ENCODE peak calls at places on chromosomes 16 and 17, in six cellular contexts. I, W, U, C, V and Z are unnamed samples.

GRCh38 chr17:63932008-63932561 is at the start of gene CD79B:
- DNase-seq in I (peak; percentile 28), U (no peak), V (peak; percentile 45), C (no peak), W (no peak), Z (no peak)

GRCh38 chr17:81885869-81886548 is 5.4 kb downstream of the ALYREF start:
- DNase-seq in W (no peak), V (no peak), U (peak; percentile 11), C (no peak), I (peak; percentile 21), Z (no peak)

GRCh38 chr17:66142428-66142827 is 49.5 kb downstream of the CEP112 start:
- DNase-seq in W (no peak), C (no peak), U (no peak), V (no peak), I (no peak), Z (no peak)

GRCh38 chr16:53743149-53743566 is 39.2 kb downstream of the FTO start:
- DNase-seq in U (peak; percentile 25), V (no peak), W (peak; percentile 18), C (peak; percentile 55), I (no peak), Z (peak; percentile 70)

GRCh38 chr17:4073983-4074830 is 68.6 kb downstream of the ZZEF1 start:
- DNase-seq in I (no peak), W (no peak), C (no peak), V (no peak), U (no peak), Z (no peak)

GRCh38 chr17:28811594-28812135 is 30.9 kb downstream of the FAM222B start:
- DNase-seq in V (no peak), W (peak; percentile 21), U (peak; percentile 41), I (peak; percentile 15), C (peak; percentile 15), Z (peak; percentile 65)

GRCh38 chr17:77476006-77476405 is 335.2 kb downstream of the SEC14L1 start:
- DNase-seq in W (no peak), I (no peak), C (no peak), U (no peak), V (no peak), Z (no peak)

GRCh38 chr16:527015-527903 is at the start of gene CAPN15:
- DNase-seq in I (peak; percentile 93), W (peak; percentile 79), C (peak; percentile 32), U (peak; percentile 89), V (peak; percentile 94), Z (peak; percentile 90)

GRCh38 chr17:38559025-38559879 is 46.5 kb downstream of the SRCIN1 start:
- DNase-seq in U (peak; percentile 96), W (peak; percentile 38), C (peak; percentile 80), V (peak; percentile 94), I (no peak), Z (peak; percentile 98)

GRCh38 chr17:2736956-2737355 is 12.5 kb downstream of the CCDC92B start:
- DNase-seq in C (no peak), U (no peak), I (peak; percentile 74), W (no peak), V (no peak), Z (no peak)

GRCh38 chr17:45311762-45312476 is 4.9 kb downstream of the MAP3K14 start:
- DNase-seq in W (peak; percentile 63), I (peak; percentile 45), U (no peak), V (no peak), C (peak; percentile 82), Z (peak; percentile 59)

GRCh38 chr16:79509221-79509631 is 91.3 kb downstream of the MAF start:
- DNase-seq in I (peak; percentile 6), W (no peak), V (no peak), U (no peak), C (no peak), Z (no peak)

GRCh38 chr16:72921106-72921505 is 126.8 kb downstream of the ZFHX3 start:
- DNase-seq in I (no peak), V (no peak), U (no peak), C (no peak), W (no peak), Z (no peak)

GRCh38 chr17:9389116-9389515 is 186.5 kb downstream of the STX8 start:
- DNase-seq in U (no peak), W (peak; percentile 97), C (no peak), I (no peak), V (no peak), Z (peak; percentile 53)

GRCh38 chr17:63685021-63685420 is 14.9 kb downstream of the LIMD2 start:
- DNase-seq in U (no peak), W (no peak), I (no peak), C (no peak), V (no peak), Z (no peak)

GRCh38 chr17:78142113-78142861 is 3.9 kb upstream of the C17orf99 start:
- DNase-seq in U (peak; percentile 30), W (peak; percentile 81), V (no peak), I (no peak), C (peak; percentile 97), Z (peak; percentile 87)

GRCh38 chr17:57517519-57518342 is 227.4 kb downstream of the CCDC182 start:
- DNase-seq in C (no peak), V (no peak), W (no peak), I (no peak), U (no peak), Z (no peak)

GRCh38 chr17:30234296-30234695 is 1.2 kb downstream of the SLC6A4 start:
- DNase-seq in I (no peak), V (no peak), U (no peak), C (no peak), W (no peak), Z (no peak)

GRCh38 chr16:54447606-54448440 is 161.2 kb upstream of the IRX3 start:
- DNase-seq in W (peak; percentile 54), V (no peak), U (peak; percentile 72), C (no peak), I (no peak), Z (peak; percentile 49)

GRCh38 chr17:83091257-83092141 is 12.1 kb downstream of the METRNL start:
- DNase-seq in W (no peak), V (no peak), I (no peak), C (no peak), U (no peak), Z (no peak)

GRCh38 chr16:30186782-30187555 is 3.6 kb downstream of the CORO1A start:
- DNase-seq in U (peak; percentile 67), W (no peak), I (peak; percentile 45), C (no peak), V (peak; percentile 94), Z (peak; percentile 40)

GRCh38 chr17:28501421-28502284 is 4.5 kb upstream of the FOXN1 start:
- DNase-seq in V (no peak), W (no peak), U (no peak), I (no peak), C (no peak), Z (no peak)

GRCh38 chr17:61678339-61678738 is 87.3 kb upstream of the NACA2 start:
- DNase-seq in I (no peak), C (no peak), W (no peak), V (no peak), U (no peak), Z (no peak)

GRCh38 chr16:81137012-81137335 is 40.8 kb upstream of the GCSH start:
- DNase-seq in C (no peak), W (peak; percentile 24), V (no peak), I (no peak), U (no peak), Z (no peak)

GRCh38 chr16:81143921-81144471 is 47.8 kb upstream of the GCSH start:
- DNase-seq in U (no peak), C (peak; percentile 84), I (no peak), V (no peak), W (no peak), Z (peak; percentile 32)

GRCh38 chr16:81142864-81143263 is 46.7 kb upstream of the GCSH start:
- DNase-seq in I (no peak), V (no peak), W (no peak), C (no peak), U (no peak), Z (no peak)

GRCh38 chr16:81137754-81138153 is 41.6 kb upstream of the GCSH start:
- DNase-seq in V (no peak), U (no peak), C (no peak), I (no peak), W (no peak), Z (no peak)

GRCh38 chr16:81140930-81141780 is 45.0 kb upstream of the GCSH start:
- DNase-seq in W (no peak), C (peak; percentile 45), I (no peak), V (peak; percentile 84), U (peak; percentile 64), Z (peak; percentile 61)
- TF ChIP-seq RAD21 in W (no peak), C (peak; percentile 40), I (no peak), V (peak; percentile 50), U (peak; percentile 27), Z (no peak)

GRCh38 chr17:71441098-71441497 is 679.7 kb upstream of the SOX9 start:
- DNase-seq in I (no peak), U (no peak), W (peak; percentile 95), V (no peak), C (peak; percentile 79), Z (peak; percentile 90)
- TF ChIP-seq RAD21 in I (no peak), U (no peak), W (peak; percentile 2), V (no peak), C (no peak), Z (no peak)

DNA sequence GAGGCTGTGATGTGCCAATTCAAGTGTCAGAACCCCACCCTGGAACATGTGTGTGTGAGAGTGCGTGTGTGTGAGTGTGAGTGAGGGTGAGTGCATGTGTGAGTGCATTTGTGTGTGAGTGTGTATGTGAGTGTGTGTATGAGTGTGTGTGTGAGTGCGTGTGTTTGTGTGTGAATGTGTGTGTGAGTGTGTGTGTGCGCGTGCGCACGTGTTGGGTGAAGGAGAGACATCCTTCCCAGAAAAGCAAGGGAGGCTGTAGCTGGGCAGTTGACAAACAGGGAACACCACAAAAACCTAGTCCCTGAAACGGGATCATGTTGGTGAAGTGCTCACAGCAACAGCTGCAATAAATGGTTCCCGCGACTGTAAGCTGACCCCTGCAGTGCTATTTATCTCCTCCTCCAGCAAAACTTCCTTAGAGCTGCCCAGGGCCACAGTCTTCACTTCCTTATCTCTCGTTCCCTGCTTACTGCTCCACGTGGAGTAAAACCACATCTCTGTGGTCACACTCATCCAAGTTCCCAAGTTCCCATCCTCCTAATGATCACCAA is 40.1 kb upstream of the RPL38 start:
- DNase-seq in W (no peak), U (peak; percentile 23), C (no peak), I (no peak), V (peak; percentile 43), Z (no peak)
- TF ChIP-seq RAD21 in W (no peak), U (no peak), C (no peak), I (no peak), V (no peak), Z (no peak)

GRCh38 chr16:3234543-3235541 is at the start of gene ZNF200:
- DNase-seq in U (peak; percentile 90), V (peak; percentile 95), W (peak; percentile 94), C (peak; percentile 94), I (peak; percentile 95), Z (peak; percentile 97)

DNA sequence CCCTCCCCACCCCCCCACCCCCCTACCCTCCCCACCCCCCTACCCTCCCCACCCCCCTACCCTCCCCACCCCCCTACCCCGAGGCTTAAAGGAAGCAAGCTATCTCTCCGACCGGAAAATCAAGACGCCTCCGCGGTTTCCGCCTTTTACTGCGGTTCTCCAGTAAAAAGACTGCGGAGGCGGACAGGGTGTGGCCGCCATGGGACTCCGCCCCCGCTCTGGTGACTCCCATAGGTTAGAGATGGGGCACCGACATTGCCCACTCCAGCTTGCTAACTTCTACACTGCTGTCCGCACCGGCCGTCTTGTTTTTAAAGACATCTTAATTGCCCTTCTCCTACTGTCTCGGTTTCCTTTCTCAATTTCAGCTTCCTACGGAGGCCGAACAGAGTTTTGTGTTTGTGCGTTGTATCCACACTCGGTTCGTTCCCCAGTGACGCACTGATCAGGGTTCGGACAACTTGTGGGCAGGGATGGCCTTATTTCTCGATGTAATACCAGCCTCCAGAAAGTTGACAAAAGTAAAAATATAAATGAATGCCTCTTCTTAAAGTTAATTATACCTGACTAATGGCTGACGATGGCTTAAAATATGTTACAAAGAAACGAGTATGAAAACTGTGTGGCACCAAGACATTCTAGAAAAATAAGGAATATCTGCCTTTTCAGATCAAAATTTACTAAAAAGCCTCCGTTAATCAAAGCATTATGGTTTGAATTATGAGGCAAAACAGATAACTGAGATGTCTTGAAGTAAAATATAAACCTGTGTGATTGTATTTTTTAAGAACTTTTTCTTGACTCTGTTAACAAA is 1.1 kb upstream of the ZNF200 start:
- DNase-seq in C (no peak), V (peak; percentile 49), U (peak; percentile 69), I (no peak), W (no peak), Z (peak; percentile 51)
- TF ChIP-seq RAD21 in C (no peak), V (no peak), U (no peak), I (no peak), W (no peak), Z (no peak)